ENCODE peak calls at places on chromosomes 12 and 14, in eight cellular contexts. O is bronchial epithelial cell; H is NCI-H1092; E is H4; C is CD4-positive, alpha-beta T cell; Q is Calu3; B is NCI-H1436; M is fibroblast of the conjunctiva. J is an unnamed sample.

GRCh38 chr12:108441549-108441948 is 73.5 kb upstream of the FICD start:
- DNase-seq in M (no peak), Q (no peak), O (no peak), B (no peak), H (no peak), C (no peak), E (no peak), J (no peak)

GRCh38 chr12:16300222-16300621 is 22.7 kb upstream of the SLC15A5 start:
- DNase-seq in H (no peak), Q (no peak), C (no peak), M (no peak), E (no peak), O (no peak), B (no peak), J (no peak)

GRCh38 chr14:93033983-93034670 is 81.6 kb downstream of the ITPK1 start:
- DNase-seq in O (no peak), E (no peak), M (no peak), H (no peak), Q (peak; percentile 44), C (peak; percentile 28), B (peak; percentile 47), J (no peak)

GRCh38 chr14:33679461-33680225 is 271.2 kb downstream of the EGLN3 start:
- DNase-seq in B (no peak), H (no peak), M (no peak), C (no peak), Q (no peak), O (peak; percentile 52), E (no peak), J (no peak)

GRCh38 chr12:67705394-67706370 is 57.1 kb downstream of the DYRK2 start:
- DNase-seq in H (no peak), B (no peak), E (peak; percentile 13), O (no peak), C (no peak), Q (no peak), M (peak; percentile 31), J (no peak)

GRCh38 chr14:103220134-103220981 is 97.1 kb downstream of the TNFAIP2 start:
- DNase-seq in O (no peak), Q (no peak), H (no peak), B (no peak), E (no peak), C (no peak), M (no peak), J (no peak)

GRCh38 chr12:100995201-100995600 is 200.6 kb downstream of the ANO4 start:
- DNase-seq in E (no peak), C (no peak), M (no peak), O (peak; percentile 65), H (no peak), Q (no peak), B (no peak), J (no peak)

GRCh38 chr12:55797550-55797949 is 20.0 kb downstream of the SARNP start:
- DNase-seq in H (no peak), Q (no peak), O (no peak), C (no peak), B (no peak), M (no peak), E (no peak), J (no peak)

GRCh38 chr12:49868449-49868848 is 25.5 kb upstream of the BCDIN3D start:
- DNase-seq in Q (no peak), O (no peak), B (no peak), E (no peak), M (no peak), C (no peak), H (no peak), J (no peak)

J was measured in Caco-2.